ENCODE peak calls at places on chromosome 20, in nine cellular contexts. N, G, Y, B, O, D, K, C and W are unnamed samples.

GRCh38 chr20:45963059-45964011 is 8.7 kb downstream of the ZNF335 start:
- DNase-seq in N (no peak), G (peak; percentile 63), Y (no peak), B (peak; percentile 62), O (peak; percentile 47), D (no peak), K (no peak), C (no peak), W (no peak)

GRCh38 chr20:1803216-1804128 is 91.7 kb upstream of the SIRPA start:
- DNase-seq in N (peak; percentile 59), G (no peak), Y (peak; percentile 81), B (peak; percentile 83), O (peak; percentile 90), D (peak; percentile 66), K (peak; percentile 65), C (no peak), W (no peak)

GRCh38 chr20:62198931-62199330 is 16.1 kb downstream of the MTG2 start:
- DNase-seq in N (no peak), G (no peak), Y (no peak), B (no peak), O (no peak), D (no peak), K (no peak), C (no peak), W (no peak)

GRCh38 chr20:58710481-58711265 is 18.1 kb downstream of the NPEPL1 start:
- DNase-seq in N (peak; percentile 5), G (no peak), Y (peak; percentile 2), B (no peak), O (no peak), D (no peak), K (peak; percentile 3), C (no peak), W (no peak)

GRCh38 chr20:38146628-38147027 is 18.4 kb downstream of the TGM2 start:
- DNase-seq in N (no peak), G (no peak), Y (no peak), B (no peak), O (no peak), D (no peak), K (no peak), C (no peak), W (no peak)

GRCh38 chr20:46348972-46349741 is 40.9 kb upstream of the CDH22 start:
- DNase-seq in N (peak; percentile 83), G (peak; percentile 47), Y (peak; percentile 81), B (peak; percentile 77), O (peak; percentile 32), D (peak; percentile 40), K (peak; percentile 80), C (no peak), W (no peak)

GRCh38 chr20:40955326-40955725 is 73.3 kb upstream of the TOP1 start:
- DNase-seq in N (no peak), G (no peak), Y (no peak), B (no peak), O (no peak), D (no peak), K (no peak), C (no peak), W (no peak)

GRCh38 chr20:47489448-47489872 is 12.2 kb upstream of the NCOA3 start:
- DNase-seq in N (no peak), G (no peak), Y (no peak), B (peak; percentile 35), O (peak; percentile 77), D (no peak), K (no peak), C (no peak), W (peak; percentile 28)

GRCh38 chr20:19621072-19621471 is 137.0 kb upstream of the RIN2 start:
- DNase-seq in N (no peak), G (no peak), Y (no peak), B (no peak), O (no peak), D (no peak), K (no peak), C (no peak), W (no peak)

GRCh38 chr20:31815408-31816188 is 3.6 kb upstream of the MYLK2 start:
- DNase-seq in N (peak; percentile 67), G (no peak), Y (no peak), B (no peak), O (no peak), D (no peak), K (no peak), C (no peak), W (no peak)

GRCh38 chr20:2578430-2579192 is 42.2 kb downstream of the TMC2 start:
- DNase-seq in N (no peak), G (no peak), Y (no peak), B (no peak), O (peak; percentile 9), D (no peak), K (no peak), C (no peak), W (no peak)